ENCODE peak calls at places on chromosomes 12 and 14, in ten cellular contexts. L is AG04450, M is aorta, Y is uterus, S is iPS DF 6.9, G is neural progenitor cell, Z is K562, C is PC-9, D is pancreas, X is WERI-Rb-1. F is an unnamed sample.

GRCh38 chr12:51126297-51126696 is 42.9 kb upstream of the CSRNP2 start:
- DNase-seq in D (no peak), C (no peak), Z (no peak), L (no peak), Y (no peak), M (no peak), G (no peak), S (no peak), X (no peak), F (no peak)

GRCh38 chr14:104972301-104973211 is 5.6 kb downstream of the AHNAK2 start:
- DNase-seq in C (peak), G (no peak), Z (no peak), D (peak), L (no peak), Y (peak), X (peak), M (peak), S (no peak), F (no peak)

GRCh38 chr12:2582631-2583616 is 211.8 kb upstream of the FKBP4 start:
- DNase-seq in X (peak), S (peak), Z (peak), C (peak), D (no peak), M (peak), G (peak), L (no peak), Y (peak), F (no peak)

GRCh38 chr14:104139460-104140212 is 1.2 kb downstream of the KIF26A start:
- DNase-seq in M (peak), S (no peak), G (peak), Z (no peak), C (no peak), L (no peak), D (peak), X (peak), Y (no peak), F (no peak)

GRCh38 chr12:52059582-52060497 is 8.6 kb downstream of the NR4A1 start:
- DNase-seq in M (no peak), X (no peak), D (no peak), C (no peak), Y (no peak), Z (no peak), G (no peak), S (no peak), L (no peak), F (no peak)

GRCh38 chr12:85280138-85280983 is at the start of gene ALX1:
- DNase-seq in Z (no peak), S (no peak), L (no peak), Y (no peak), X (peak), M (peak), D (peak), C (no peak), G (peak), F (peak)

GRCh38 chr12:118391424-118391823 is 15.1 kb downstream of the SUDS3 start:
- DNase-seq in Y (no peak), M (no peak), G (no peak), Z (no peak), L (no peak), C (no peak), D (no peak), S (no peak), X (no peak), F (no peak)

GRCh38 chr12:71958056-71958455 is 19.4 kb downstream of the TPH2 start:
- DNase-seq in Y (no peak), C (no peak), G (no peak), L (no peak), S (no peak), M (no peak), Z (no peak), X (no peak), D (no peak), F (no peak)

GRCh38 chr12:49987620-49988303 is 15.0 kb downstream of the AQP6 start:
- DNase-seq in M (no peak), D (no peak), Z (no peak), Y (no peak), S (no peak), L (no peak), X (no peak), C (no peak), G (no peak), F (no peak)

GRCh38 chr14:65012353-65012752 is 25.7 kb downstream of the FNTB start:
- DNase-seq in X (no peak), D (no peak), M (no peak), C (no peak), Y (no peak), Z (no peak), L (no peak), G (no peak), S (no peak), F (no peak)
- H3K27ac ChIP-seq in X (no peak), D (no peak), M (no peak), C (no peak), Y (no peak), Z (no peak), L (no peak), G (no peak), S (no peak), F (no peak)

GRCh38 chr12:94100254-94100653 is 48.1 kb upstream of the PLXNC1 start:
- DNase-seq in C (peak), Y (peak), M (no peak), S (no peak), G (no peak), Z (peak), X (no peak), D (no peak), L (no peak), F (no peak)
- H3K27ac ChIP-seq in C (peak), Y (peak), M (no peak), S (no peak), G (no peak), Z (no peak), X (no peak), D (no peak), L (no peak), F (no peak)

GRCh38 chr12:54417712-54418440 is 1.2 kb downstream of the ITGA5 start:
- DNase-seq in M (peak), G (peak), X (peak), S (no peak), D (peak), Z (peak), C (no peak), Y (peak), L (no peak), F (no peak)
- H3K27ac ChIP-seq in M (no peak), G (no peak), X (peak), S (no peak), D (peak), Z (peak), C (no peak), Y (peak), L (peak), F (peak)

DNA sequence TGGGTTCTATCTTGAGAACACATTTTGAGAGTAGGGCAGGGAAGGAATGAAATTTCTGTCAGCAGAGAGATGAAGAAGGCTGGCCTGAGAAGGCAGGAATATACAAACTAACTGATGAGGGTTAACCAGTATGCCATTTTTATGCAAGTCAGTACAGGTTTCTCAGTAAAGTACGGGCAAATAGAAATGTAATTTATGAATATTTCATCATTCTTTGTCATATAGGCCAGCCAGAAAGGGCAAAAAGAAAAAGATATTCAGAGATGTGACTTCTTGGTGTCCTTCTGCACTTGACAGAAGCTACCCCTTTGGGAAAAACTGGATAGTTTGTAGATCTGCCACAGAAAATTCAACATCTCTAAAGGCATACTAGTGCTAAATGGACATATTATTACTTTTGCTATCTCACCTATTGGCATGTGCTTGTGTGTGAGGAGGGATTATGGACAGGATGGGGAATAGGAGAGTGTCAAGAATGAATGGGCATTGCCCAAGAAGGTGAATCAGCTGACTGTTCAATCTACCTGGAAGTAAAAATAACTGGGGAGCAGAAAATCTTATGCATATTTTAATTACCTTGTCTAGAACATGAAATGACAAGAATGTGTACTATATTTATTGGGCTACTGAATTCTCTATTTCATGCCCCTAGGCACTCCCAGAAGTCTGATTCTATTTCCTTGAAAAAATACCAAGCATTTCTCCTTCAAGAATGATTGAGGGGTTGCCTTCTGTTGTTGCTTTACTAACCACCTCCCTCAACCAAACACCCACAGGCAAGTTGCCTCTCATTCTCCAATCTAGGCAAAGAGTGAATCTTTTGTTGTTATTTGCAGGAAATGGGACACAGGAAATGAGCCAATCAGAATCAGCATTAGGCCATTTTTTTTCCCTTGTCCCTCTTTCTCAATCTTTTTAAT is 175.1 kb upstream of the SLC38A2 start:
- DNase-seq in C (peak), L (no peak), X (no peak), Y (no peak), M (no peak), Z (no peak), D (no peak), G (no peak), S (no peak), F (no peak)
- H3K27ac ChIP-seq in C (peak), L (no peak), X (no peak), Y (no peak), M (no peak), Z (no peak), D (no peak), G (no peak), S (no peak), F (peak)

DNA sequence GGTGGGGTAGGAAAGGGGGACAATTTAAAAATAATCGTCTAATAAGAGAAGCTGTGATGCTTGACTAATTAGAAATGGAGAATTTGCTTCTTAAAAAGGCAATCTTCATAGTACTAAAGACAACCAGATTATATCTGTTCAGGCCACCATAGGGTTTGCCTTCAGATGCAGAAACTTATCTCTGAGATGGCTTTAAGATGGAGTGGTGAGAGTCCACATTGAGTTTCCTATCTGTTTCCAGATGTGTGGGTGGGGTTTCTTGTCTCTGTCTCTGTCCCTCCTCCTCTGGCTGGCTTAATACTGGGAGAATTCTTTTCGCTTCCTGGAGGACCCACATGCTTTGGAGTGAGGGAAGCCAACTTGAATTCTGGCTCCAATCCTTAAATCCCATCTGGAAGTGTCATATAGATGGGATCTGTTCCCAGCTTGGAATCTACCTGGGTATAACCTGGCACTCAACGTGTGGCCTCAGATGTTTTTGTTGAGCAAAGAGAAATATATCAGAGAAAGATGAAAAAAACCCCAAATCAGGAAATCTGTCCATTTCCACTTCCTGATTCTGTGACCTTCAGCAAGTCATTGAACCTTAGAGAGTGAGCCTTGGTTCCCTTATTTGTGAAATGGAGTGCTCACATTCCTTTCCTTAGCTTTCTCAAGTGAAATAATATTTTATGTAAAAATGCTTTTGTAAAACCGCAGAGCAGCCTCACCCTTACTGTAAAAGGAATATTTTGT is 66.4 kb downstream of the CHST11 start:
- DNase-seq in L (no peak), Z (no peak), C (no peak), G (no peak), M (no peak), S (no peak), X (no peak), D (no peak), Y (no peak), F (no peak)
- H3K27ac ChIP-seq in L (no peak), Z (peak), C (peak), G (no peak), M (no peak), S (no peak), X (no peak), D (peak), Y (no peak), F (peak)

GRCh38 chr14:51963164-51963733 is 26.1 kb upstream of the RTRAF start:
- DNase-seq in L (no peak), X (no peak), D (no peak), Z (no peak), M (no peak), C (no peak), S (no peak), Y (no peak), G (no peak), F (peak)
- H3K27ac ChIP-seq in L (no peak), X (no peak), D (no peak), Z (no peak), M (no peak), C (no peak), S (no peak), Y (no peak), G (no peak), F (peak)